ENCODE peak calls at places on chromosomes 11 and 22, in eight cellular contexts. J, K, H, C, B, G, R and N are unnamed samples.

GRCh38 chr11:58503361-58503856 is 4.5 kb downstream of the OR5B21 start:
- DNase-seq in J (no peak), K (no peak), H (no peak), C (no peak), B (peak; percentile 45), G (no peak), R (no peak), N (no peak)

GRCh38 chr11:59053387-59053786 is 32.7 kb upstream of the GLYATL1B start:
- DNase-seq in J (no peak), K (no peak), H (no peak), C (peak; percentile 85), B (peak; percentile 56), G (peak; percentile 65), R (peak; percentile 64), N (peak; percentile 81)

GRCh38 chr22:23248583-23248982 is 68.3 kb downstream of the BCR start:
- DNase-seq in J (no peak), K (no peak), H (peak; percentile 85), C (no peak), B (no peak), G (no peak), R (no peak), N (no peak)

GRCh38 chr11:107719557-107720304 is 7.9 kb upstream of the SLN start:
- DNase-seq in J (no peak), K (no peak), H (no peak), C (no peak), B (no peak), G (no peak), R (no peak), N (no peak)

GRCh38 chr11:120011836-120012235 is 126.1 kb downstream of the TRIM29 start:
- DNase-seq in J (no peak), K (no peak), H (no peak), C (no peak), B (no peak), G (no peak), R (peak; percentile 85), N (no peak)

GRCh38 chr22:31143537-31143936 is 3.2 kb upstream of the PLA2G3 start:
- DNase-seq in J (no peak), K (no peak), H (no peak), C (no peak), B (no peak), G (no peak), R (peak; percentile 26), N (no peak)

GRCh38 chr11:71079795-71080194 is 172.6 kb downstream of the SHANK2 start:
- DNase-seq in J (no peak), K (no peak), H (no peak), C (no peak), B (no peak), G (no peak), R (no peak), N (no peak)

GRCh38 chr22:29722151-29722550 is 2.3 kb downstream of the CABP7 start:
- DNase-seq in J (no peak), K (no peak), H (no peak), C (no peak), B (peak; percentile 39), G (no peak), R (no peak), N (no peak)

GRCh38 chr11:13287026-13287425 is 9.4 kb downstream of the BMAL1 start:
- DNase-seq in J (no peak), K (no peak), H (no peak), C (peak; percentile 58), B (no peak), G (peak; percentile 27), R (no peak), N (no peak)

GRCh38 chr11:19967796-19968195 is 192.5 kb downstream of the DBX1 start:
- DNase-seq in J (no peak), K (no peak), H (no peak), C (no peak), B (no peak), G (no peak), R (no peak), N (no peak)

GRCh38 chr11:32566527-32566926 is 17.1 kb upstream of the EIF3M start:
- DNase-seq in J (no peak), K (no peak), H (no peak), C (no peak), B (peak; percentile 20), G (no peak), R (no peak), N (no peak)

GRCh38 chr22:29004647-29005371 is 56.8 kb downstream of the C22orf31 start:
- DNase-seq in J (no peak), K (no peak), H (peak; percentile 78), C (no peak), B (no peak), G (no peak), R (peak; percentile 47), N (peak; percentile 93)

GRCh38 chr11:94557391-94557790 is 9.8 kb upstream of the PIWIL4 start:
- DNase-seq in J (no peak), K (no peak), H (no peak), C (no peak), B (peak; percentile 40), G (no peak), R (no peak), N (no peak)

GRCh38 chr11:106706355-106706754 is 311.9 kb downstream of the GUCY1A2 start:
- DNase-seq in J (peak; percentile 67), K (peak; percentile 33), H (no peak), C (no peak), B (peak; percentile 83), G (no peak), R (no peak), N (peak; percentile 65)

GRCh38 chr11:44566952-44567875 is 1.8 kb downstream of the CD82 start:
- DNase-seq in J (no peak), K (no peak), H (no peak), C (peak; percentile 51), B (peak; percentile 29), G (peak; percentile 30), R (no peak), N (no peak)

GRCh38 chr11:94175545-94175944 is 46.9 kb downstream of the PANX1 start:
- DNase-seq in J (peak; percentile 83), K (peak; percentile 76), H (no peak), C (no peak), B (peak; percentile 64), G (no peak), R (no peak), N (no peak)

GRCh38 chr11:104385884-104386283 is 221.9 kb upstream of the PDGFD start:
- DNase-seq in J (no peak), K (no peak), H (no peak), C (no peak), B (no peak), G (no peak), R (no peak), N (no peak)

GRCh38 chr11:35352107-35352888 is 67.1 kb downstream of the SLC1A2 start:
- DNase-seq in J (peak; percentile 59), K (no peak), H (no peak), C (no peak), B (peak; percentile 42), G (no peak), R (no peak), N (no peak)

GRCh38 chr11:61139391-61139790 is 21.8 kb downstream of the VPS37C start:
- DNase-seq in J (no peak), K (no peak), H (no peak), C (no peak), B (no peak), G (no peak), R (no peak), N (no peak)

GRCh38 chr11:134069426-134069921 is 602 bp downstream of the JAM3 start:
- DNase-seq in J (no peak), K (no peak), H (no peak), C (no peak), B (peak; percentile 36), G (no peak), R (no peak), N (no peak)

GRCh38 chr11:46920709-46921108 is 2.4 kb upstream of the LRP4 start:
- DNase-seq in J (peak; percentile 97), K (peak; percentile 98), H (no peak), C (no peak), B (peak; percentile 99), G (no peak), R (no peak), N (no peak)

GRCh38 chr11:57325735-57326048 is 940 bp upstream of the TNKS1BP1 start:
- DNase-seq in J (no peak), K (no peak), H (peak; percentile 44), C (no peak), B (no peak), G (no peak), R (no peak), N (peak; percentile 71)

GRCh38 chr22:24037851-24038765 is 27.0 kb downstream of the CABIN1 start:
- DNase-seq in J (no peak), K (no peak), H (no peak), C (no peak), B (no peak), G (no peak), R (no peak), N (no peak)

GRCh38 chr11:9138133-9138453 is 46.7 kb upstream of the SCUBE2 start:
- DNase-seq in J (no peak), K (no peak), H (peak; percentile 85), C (no peak), B (no peak), G (no peak), R (no peak), N (no peak)

GRCh38 chr11:134543144-134544044 is 131.4 kb upstream of the B3GAT1 start:
- DNase-seq in J (no peak), K (no peak), H (no peak), C (peak; percentile 9), B (no peak), G (no peak), R (no peak), N (no peak)

GRCh38 chr22:35315141-35315854 is 15.6 kb downstream of the TOM1 start:
- DNase-seq in J (no peak), K (no peak), H (no peak), C (no peak), B (no peak), G (no peak), R (no peak), N (no peak)

GRCh38 chr11:119470316-119471266 is 47.6 kb upstream of the THY1 start:
- DNase-seq in J (peak; percentile 82), K (peak; percentile 88), H (no peak), C (no peak), B (peak; percentile 90), G (no peak), R (no peak), N (no peak)

GRCh38 chr11:1281326-1281973 is 28.0 kb downstream of the TOLLIP start:
- DNase-seq in J (no peak), K (no peak), H (no peak), C (no peak), B (no peak), G (no peak), R (no peak), N (no peak)

GRCh38 chr11:69992943-69993694 is 85.0 kb upstream of the ANO1 start:
- DNase-seq in J (no peak), K (no peak), H (no peak), C (no peak), B (no peak), G (no peak), R (no peak), N (peak; percentile 32)

GRCh38 chr11:86952933-86953637 is 2.1 kb downstream of the FZD4 start:
- DNase-seq in J (no peak), K (no peak), H (no peak), C (no peak), B (no peak), G (no peak), R (no peak), N (no peak)